ENCODE peak calls at places on chromosomes 1 and 21, in eight cellular contexts. One of them, this sample, is unnamed.

GRCh38 chr1:9180077-9180819 is 51.3 kb upstream of the GPR157 start:
- DNase-seq in SHP77: no peak
- DNase-seq in mesenchymal stem cell: peak; percentile 75
- DNase-seq in sigmoid colon: no peak
- DNase-seq in hippocampal formation: no peak
- DNase-seq in activated CD4-positive, CD25-positive, alpha-beta regulatory T cell treated with anti-CD3 and anti-CD28 coated beads, Interleukin-2, amount 50 U/mL, for 72 hours: no peak
- DNase-seq in CD8-positive, alpha-beta memory T cell: no peak
- DNase-seq in adrenal gland: no peak
- DNase-seq in this sample: no peak

GRCh38 chr1:12745126-12745991 is 641 bp upstream of the CFAP107 start:
- DNase-seq in SHP77: no peak
- DNase-seq in mesenchymal stem cell: no peak
- DNase-seq in sigmoid colon: no peak
- DNase-seq in hippocampal formation: no peak
- DNase-seq in activated CD4-positive, CD25-positive, alpha-beta regulatory T cell treated with anti-CD3 and anti-CD28 coated beads, Interleukin-2, amount 50 U/mL, for 72 hours: no peak
- DNase-seq in CD8-positive, alpha-beta memory T cell: no peak
- DNase-seq in adrenal gland: no peak
- DNase-seq in this sample: no peak

GRCh38 chr1:242524571-242525359 is at the start of gene PLD5:
- DNase-seq in SHP77: no peak
- DNase-seq in mesenchymal stem cell: no peak
- DNase-seq in sigmoid colon: no peak
- DNase-seq in hippocampal formation: peak; percentile 42
- DNase-seq in activated CD4-positive, CD25-positive, alpha-beta regulatory T cell treated with anti-CD3 and anti-CD28 coated beads, Interleukin-2, amount 50 U/mL, for 72 hours: no peak
- DNase-seq in CD8-positive, alpha-beta memory T cell: no peak
- DNase-seq in adrenal gland: peak; percentile 17
- DNase-seq in this sample: peak; percentile 32

GRCh38 chr1:101338714-101339430 is 102.1 kb downstream of the S1PR1 start:
- DNase-seq in SHP77: no peak
- DNase-seq in mesenchymal stem cell: no peak
- DNase-seq in sigmoid colon: no peak
- DNase-seq in hippocampal formation: no peak
- DNase-seq in activated CD4-positive, CD25-positive, alpha-beta regulatory T cell treated with anti-CD3 and anti-CD28 coated beads, Interleukin-2, amount 50 U/mL, for 72 hours: no peak
- DNase-seq in CD8-positive, alpha-beta memory T cell: no peak
- DNase-seq in adrenal gland: no peak
- DNase-seq in this sample: no peak

GRCh38 chr1:227357229-227358078 is 39.2 kb upstream of the CDC42BPA start:
- DNase-seq in SHP77: no peak
- DNase-seq in mesenchymal stem cell: peak; percentile 91
- DNase-seq in sigmoid colon: peak; percentile 72
- DNase-seq in hippocampal formation: no peak
- DNase-seq in activated CD4-positive, CD25-positive, alpha-beta regulatory T cell treated with anti-CD3 and anti-CD28 coated beads, Interleukin-2, amount 50 U/mL, for 72 hours: no peak
- DNase-seq in CD8-positive, alpha-beta memory T cell: no peak
- DNase-seq in adrenal gland: peak; percentile 92
- DNase-seq in this sample: peak; percentile 74

GRCh38 chr1:187689137-187689536 is 860.4 kb downstream of the PLA2G4A start:
- DNase-seq in SHP77: no peak
- DNase-seq in mesenchymal stem cell: peak; percentile 6
- DNase-seq in sigmoid colon: no peak
- DNase-seq in hippocampal formation: no peak
- DNase-seq in activated CD4-positive, CD25-positive, alpha-beta regulatory T cell treated with anti-CD3 and anti-CD28 coated beads, Interleukin-2, amount 50 U/mL, for 72 hours: no peak
- DNase-seq in CD8-positive, alpha-beta memory T cell: no peak
- DNase-seq in adrenal gland: no peak
- DNase-seq in this sample: peak; percentile 90

GRCh38 chr1:22808846-22809501 is 98.3 kb downstream of the EPHB2 start:
- DNase-seq in SHP77: no peak
- DNase-seq in mesenchymal stem cell: peak; percentile 94
- DNase-seq in sigmoid colon: peak; percentile 88
- DNase-seq in hippocampal formation: peak; percentile 63
- DNase-seq in activated CD4-positive, CD25-positive, alpha-beta regulatory T cell treated with anti-CD3 and anti-CD28 coated beads, Interleukin-2, amount 50 U/mL, for 72 hours: no peak
- DNase-seq in CD8-positive, alpha-beta memory T cell: no peak
- DNase-seq in adrenal gland: peak; percentile 81
- DNase-seq in this sample: peak; percentile 79

GRCh38 chr1:110255388-110255787 is 45.3 kb downstream of the KCNC4 start:
- DNase-seq in SHP77: no peak
- DNase-seq in mesenchymal stem cell: no peak
- DNase-seq in sigmoid colon: no peak
- DNase-seq in hippocampal formation: no peak
- DNase-seq in activated CD4-positive, CD25-positive, alpha-beta regulatory T cell treated with anti-CD3 and anti-CD28 coated beads, Interleukin-2, amount 50 U/mL, for 72 hours: no peak
- DNase-seq in CD8-positive, alpha-beta memory T cell: no peak
- DNase-seq in adrenal gland: no peak
- DNase-seq in this sample: peak; percentile 9

GRCh38 chr1:28594661-28595411 is 2.8 kb downstream of the RAB42 start:
- DNase-seq in SHP77: no peak
- DNase-seq in mesenchymal stem cell: no peak
- DNase-seq in sigmoid colon: no peak
- DNase-seq in hippocampal formation: no peak
- DNase-seq in activated CD4-positive, CD25-positive, alpha-beta regulatory T cell treated with anti-CD3 and anti-CD28 coated beads, Interleukin-2, amount 50 U/mL, for 72 hours: no peak
- DNase-seq in CD8-positive, alpha-beta memory T cell: no peak
- DNase-seq in adrenal gland: no peak
- DNase-seq in this sample: peak; percentile 93

GRCh38 chr1:228376651-228377631 is 29.7 kb downstream of the TRIM11 start:
- DNase-seq in SHP77: no peak
- DNase-seq in mesenchymal stem cell: no peak
- DNase-seq in sigmoid colon: peak; percentile 62
- DNase-seq in hippocampal formation: no peak
- DNase-seq in activated CD4-positive, CD25-positive, alpha-beta regulatory T cell treated with anti-CD3 and anti-CD28 coated beads, Interleukin-2, amount 50 U/mL, for 72 hours: no peak
- DNase-seq in CD8-positive, alpha-beta memory T cell: no peak
- DNase-seq in adrenal gland: peak; percentile 27
- DNase-seq in this sample: no peak

GRCh38 chr1:7317888-7318287 is 453.2 kb upstream of the VAMP3 start:
- DNase-seq in SHP77: peak; percentile 82
- DNase-seq in mesenchymal stem cell: no peak
- DNase-seq in sigmoid colon: no peak
- DNase-seq in hippocampal formation: no peak
- DNase-seq in activated CD4-positive, CD25-positive, alpha-beta regulatory T cell treated with anti-CD3 and anti-CD28 coated beads, Interleukin-2, amount 50 U/mL, for 72 hours: no peak
- DNase-seq in CD8-positive, alpha-beta memory T cell: no peak
- DNase-seq in adrenal gland: no peak
- DNase-seq in this sample: no peak

GRCh38 chr1:209584186-209584776 is 767 bp downstream of the CAMK1G start:
- DNase-seq in SHP77: no peak
- DNase-seq in mesenchymal stem cell: peak; percentile 61
- DNase-seq in sigmoid colon: no peak
- DNase-seq in hippocampal formation: no peak
- DNase-seq in activated CD4-positive, CD25-positive, alpha-beta regulatory T cell treated with anti-CD3 and anti-CD28 coated beads, Interleukin-2, amount 50 U/mL, for 72 hours: no peak
- DNase-seq in CD8-positive, alpha-beta memory T cell: no peak
- DNase-seq in adrenal gland: no peak
- DNase-seq in this sample: no peak

GRCh38 chr1:26959722-26960624 is at the start of gene KDF1:
- DNase-seq in SHP77: no peak
- DNase-seq in mesenchymal stem cell: no peak
- DNase-seq in sigmoid colon: no peak
- DNase-seq in hippocampal formation: no peak
- DNase-seq in activated CD4-positive, CD25-positive, alpha-beta regulatory T cell treated with anti-CD3 and anti-CD28 coated beads, Interleukin-2, amount 50 U/mL, for 72 hours: peak; percentile 49
- DNase-seq in CD8-positive, alpha-beta memory T cell: peak; percentile 35
- DNase-seq in adrenal gland: no peak
- DNase-seq in this sample: no peak

GRCh38 chr1:42282024-42282579 is 52.9 kb downstream of the FOXJ3 start:
- DNase-seq in SHP77: no peak
- DNase-seq in mesenchymal stem cell: peak; percentile 58
- DNase-seq in sigmoid colon: no peak
- DNase-seq in hippocampal formation: no peak
- DNase-seq in activated CD4-positive, CD25-positive, alpha-beta regulatory T cell treated with anti-CD3 and anti-CD28 coated beads, Interleukin-2, amount 50 U/mL, for 72 hours: no peak
- DNase-seq in CD8-positive, alpha-beta memory T cell: no peak
- DNase-seq in adrenal gland: no peak
- DNase-seq in this sample: peak; percentile 39

GRCh38 chr1:205012416-205013140 is 30.4 kb upstream of the CNTN2 start:
- DNase-seq in SHP77: no peak
- DNase-seq in mesenchymal stem cell: no peak
- DNase-seq in sigmoid colon: no peak
- DNase-seq in hippocampal formation: no peak
- DNase-seq in activated CD4-positive, CD25-positive, alpha-beta regulatory T cell treated with anti-CD3 and anti-CD28 coated beads, Interleukin-2, amount 50 U/mL, for 72 hours: no peak
- DNase-seq in CD8-positive, alpha-beta memory T cell: no peak
- DNase-seq in adrenal gland: no peak
- DNase-seq in this sample: no peak

GRCh38 chr1:19414490-19414889 is 70.8 kb downstream of the CAPZB start:
- DNase-seq in SHP77: no peak
- DNase-seq in mesenchymal stem cell: no peak
- DNase-seq in sigmoid colon: peak; percentile 91
- DNase-seq in hippocampal formation: no peak
- DNase-seq in activated CD4-positive, CD25-positive, alpha-beta regulatory T cell treated with anti-CD3 and anti-CD28 coated beads, Interleukin-2, amount 50 U/mL, for 72 hours: no peak
- DNase-seq in CD8-positive, alpha-beta memory T cell: no peak
- DNase-seq in adrenal gland: no peak
- DNase-seq in this sample: no peak

GRCh38 chr1:35598895-35599294 is 25.8 kb downstream of the TFAP2E start:
- DNase-seq in SHP77: no peak
- DNase-seq in mesenchymal stem cell: no peak
- DNase-seq in sigmoid colon: no peak
- DNase-seq in hippocampal formation: no peak
- DNase-seq in activated CD4-positive, CD25-positive, alpha-beta regulatory T cell treated with anti-CD3 and anti-CD28 coated beads, Interleukin-2, amount 50 U/mL, for 72 hours: no peak
- DNase-seq in CD8-positive, alpha-beta memory T cell: no peak
- DNase-seq in adrenal gland: no peak
- DNase-seq in this sample: no peak

GRCh38 chr1:187038789-187039188 is 210.0 kb downstream of the PLA2G4A start:
- DNase-seq in SHP77: no peak
- DNase-seq in mesenchymal stem cell: peak; percentile 6
- DNase-seq in sigmoid colon: no peak
- DNase-seq in hippocampal formation: no peak
- DNase-seq in activated CD4-positive, CD25-positive, alpha-beta regulatory T cell treated with anti-CD3 and anti-CD28 coated beads, Interleukin-2, amount 50 U/mL, for 72 hours: no peak
- DNase-seq in CD8-positive, alpha-beta memory T cell: no peak
- DNase-seq in adrenal gland: no peak
- DNase-seq in this sample: peak; percentile 28

GRCh38 chr1:15384301-15384901 is 25.3 kb upstream of the EFHD2 start:
- DNase-seq in SHP77: no peak
- DNase-seq in mesenchymal stem cell: peak; percentile 20
- DNase-seq in sigmoid colon: no peak
- DNase-seq in hippocampal formation: peak; percentile 74
- DNase-seq in activated CD4-positive, CD25-positive, alpha-beta regulatory T cell treated with anti-CD3 and anti-CD28 coated beads, Interleukin-2, amount 50 U/mL, for 72 hours: no peak
- DNase-seq in CD8-positive, alpha-beta memory T cell: no peak
- DNase-seq in adrenal gland: no peak
- DNase-seq in this sample: peak; percentile 94

GRCh38 chr1:221620437-221621384 is 121.2 kb downstream of the DUSP10 start:
- DNase-seq in SHP77: peak; percentile 2
- DNase-seq in mesenchymal stem cell: no peak
- DNase-seq in sigmoid colon: no peak
- DNase-seq in hippocampal formation: no peak
- DNase-seq in activated CD4-positive, CD25-positive, alpha-beta regulatory T cell treated with anti-CD3 and anti-CD28 coated beads, Interleukin-2, amount 50 U/mL, for 72 hours: no peak
- DNase-seq in CD8-positive, alpha-beta memory T cell: no peak
- DNase-seq in adrenal gland: no peak
- DNase-seq in this sample: peak; percentile 9

GRCh38 chr1:16126160-16126559 is 29.7 kb downstream of the EPHA2 start:
- DNase-seq in SHP77: no peak
- DNase-seq in mesenchymal stem cell: no peak
- DNase-seq in sigmoid colon: no peak
- DNase-seq in hippocampal formation: no peak
- DNase-seq in activated CD4-positive, CD25-positive, alpha-beta regulatory T cell treated with anti-CD3 and anti-CD28 coated beads, Interleukin-2, amount 50 U/mL, for 72 hours: no peak
- DNase-seq in CD8-positive, alpha-beta memory T cell: no peak
- DNase-seq in adrenal gland: no peak
- DNase-seq in this sample: no peak

GRCh38 chr1:85330711-85331290 is 54.4 kb upstream of the BCL10 start:
- DNase-seq in SHP77: no peak
- DNase-seq in mesenchymal stem cell: peak; percentile 93
- DNase-seq in sigmoid colon: no peak
- DNase-seq in hippocampal formation: no peak
- DNase-seq in activated CD4-positive, CD25-positive, alpha-beta regulatory T cell treated with anti-CD3 and anti-CD28 coated beads, Interleukin-2, amount 50 U/mL, for 72 hours: no peak
- DNase-seq in CD8-positive, alpha-beta memory T cell: no peak
- DNase-seq in adrenal gland: peak; percentile 51
- DNase-seq in this sample: peak; percentile 93

GRCh38 chr1:25819496-25820246 is at the start of gene MTFR1L:
- DNase-seq in SHP77: peak; percentile 82
- DNase-seq in mesenchymal stem cell: peak; percentile 83
- DNase-seq in sigmoid colon: peak; percentile 92
- DNase-seq in hippocampal formation: peak; percentile 76
- DNase-seq in activated CD4-positive, CD25-positive, alpha-beta regulatory T cell treated with anti-CD3 and anti-CD28 coated beads, Interleukin-2, amount 50 U/mL, for 72 hours: peak; percentile 94
- DNase-seq in CD8-positive, alpha-beta memory T cell: peak; percentile 91
- DNase-seq in adrenal gland: peak; percentile 92
- DNase-seq in this sample: peak; percentile 92

GRCh38 chr1:118223426-118223825 is 38.4 kb upstream of the SPAG17 start:
- DNase-seq in SHP77: peak; percentile 12
- DNase-seq in mesenchymal stem cell: no peak
- DNase-seq in sigmoid colon: no peak
- DNase-seq in hippocampal formation: no peak
- DNase-seq in activated CD4-positive, CD25-positive, alpha-beta regulatory T cell treated with anti-CD3 and anti-CD28 coated beads, Interleukin-2, amount 50 U/mL, for 72 hours: no peak
- DNase-seq in CD8-positive, alpha-beta memory T cell: no peak
- DNase-seq in adrenal gland: no peak
- DNase-seq in this sample: no peak

GRCh38 chr1:10553124-10553523 is 78.4 kb downstream of the PEX14 start:
- DNase-seq in SHP77: no peak
- DNase-seq in mesenchymal stem cell: no peak
- DNase-seq in sigmoid colon: no peak
- DNase-seq in hippocampal formation: no peak
- DNase-seq in activated CD4-positive, CD25-positive, alpha-beta regulatory T cell treated with anti-CD3 and anti-CD28 coated beads, Interleukin-2, amount 50 U/mL, for 72 hours: no peak
- DNase-seq in CD8-positive, alpha-beta memory T cell: no peak
- DNase-seq in adrenal gland: no peak
- DNase-seq in this sample: no peak

GRCh38 chr1:7609311-7609994 is 161.6 kb upstream of the VAMP3 start:
- DNase-seq in SHP77: no peak
- DNase-seq in mesenchymal stem cell: no peak
- DNase-seq in sigmoid colon: peak; percentile 42
- DNase-seq in hippocampal formation: no peak
- DNase-seq in activated CD4-positive, CD25-positive, alpha-beta regulatory T cell treated with anti-CD3 and anti-CD28 coated beads, Interleukin-2, amount 50 U/mL, for 72 hours: no peak
- DNase-seq in CD8-positive, alpha-beta memory T cell: no peak
- DNase-seq in adrenal gland: peak; percentile 2
- DNase-seq in this sample: no peak

GRCh38 chr21:14968029-14968428 is 96.8 kb downstream of the NRIP1 start:
- DNase-seq in SHP77: no peak
- DNase-seq in mesenchymal stem cell: no peak
- DNase-seq in sigmoid colon: no peak
- DNase-seq in hippocampal formation: no peak
- DNase-seq in activated CD4-positive, CD25-positive, alpha-beta regulatory T cell treated with anti-CD3 and anti-CD28 coated beads, Interleukin-2, amount 50 U/mL, for 72 hours: no peak
- DNase-seq in CD8-positive, alpha-beta memory T cell: no peak
- DNase-seq in adrenal gland: no peak
- DNase-seq in this sample: no peak

This sample was measured in astrocyte of the hippocampus.